ENCODE peak calls at places on chromosomes 16 and 17, in ten cellular contexts. Z is activated naive CD4-positive, alpha-beta T cell; B is COLO829; C is AG08395; U is activated T-helper 1 cell treated with anti-CD3 and anti-CD28 coated beads, Interleukin-2, amount 50 U/mL, for 16 hours; L is GM03348; P is NCI-H1436; E is stimulated activated naive B cell treated with anti-CD40 and anti-IgM and Interleukin-4, amounts not matched to agents 10 μg/mL and 1 μg/mL and 100 μg/mL, for 72 hours; A is astrocyte of the cerebellum; S is AG09319. V is an unnamed sample.

GRCh38 chr17:8383143-8383974 is at the start of gene RPL26:
- DNase-seq in Z (peak), B (peak), C (peak), U (peak), L (peak), P (peak), E (peak), A (peak), S (peak), V (peak)

GRCh38 chr16:19406891-19407491 is 10.7 kb upstream of the TMC5 start:
- DNase-seq in Z (no peak), B (no peak), C (no peak), U (no peak), L (no peak), P (no peak), E (no peak), A (no peak), S (no peak), V (no peak)

GRCh38 chr16:1909661-1910231 is 8.5 kb downstream of the HS3ST6 start:
- DNase-seq in Z (no peak), B (no peak), C (no peak), U (no peak), L (no peak), P (no peak), E (no peak), A (no peak), S (no peak), V (no peak)

GRCh38 chr16:11779074-11779473 is 18.0 kb downstream of the ZC3H7A start:
- DNase-seq in Z (no peak), B (no peak), C (no peak), U (no peak), L (no peak), P (no peak), E (no peak), A (no peak), S (no peak), V (no peak)

GRCh38 chr16:89344314-89344828 is 126.9 kb downstream of the ZNF778 start:
- DNase-seq in Z (no peak), B (no peak), C (no peak), U (no peak), L (peak), P (no peak), E (no peak), A (no peak), S (no peak), V (no peak)

GRCh38 chr17:61395983-61396585 is 3.6 kb upstream of the TBX2 start:
- DNase-seq in Z (no peak), B (no peak), C (no peak), U (no peak), L (no peak), P (no peak), E (no peak), A (no peak), S (no peak), V (no peak)

GRCh38 chr16:83692224-83692623 is 115.6 kb upstream of the HSBP1 start:
- DNase-seq in Z (no peak), B (no peak), C (no peak), U (no peak), L (peak), P (no peak), E (no peak), A (no peak), S (no peak), V (no peak)

GRCh38 chr17:79755591-79755990 is 22.4 kb upstream of the CBX2 start:
- DNase-seq in Z (no peak), B (no peak), C (no peak), U (no peak), L (no peak), P (no peak), E (no peak), A (no peak), S (no peak), V (no peak)

GRCh38 chr16:85202631-85203461 is 90.6 kb upstream of the CIBAR2 start:
- DNase-seq in Z (no peak), B (no peak), C (peak), U (no peak), L (peak), P (no peak), E (no peak), A (peak), S (peak), V (no peak)

GRCh38 chr17:49076575-49077384 is 55.8 kb upstream of the B4GALNT2 start:
- DNase-seq in Z (no peak), B (no peak), C (peak), U (no peak), L (peak), P (no peak), E (no peak), A (peak), S (peak), V (no peak)

GRCh38 chr17:57463103-57463885 is 207.0 kb downstream of the MSI2 start:
- DNase-seq in Z (no peak), B (peak), C (peak), U (no peak), L (peak), P (no peak), E (peak), A (no peak), S (no peak), V (no peak)

GRCh38 chr17:78176548-78177025 is 8.2 kb downstream of the SYNGR2 start:
- DNase-seq in Z (peak), B (peak), C (peak), U (peak), L (peak), P (peak), E (peak), A (no peak), S (no peak), V (no peak)

GRCh38 chr17:39756376-39757079 is 18.8 kb downstream of the GRB7 start:
- DNase-seq in Z (no peak), B (no peak), C (no peak), U (no peak), L (no peak), P (no peak), E (no peak), A (no peak), S (no peak), V (no peak)

V was measured in foreskin melanocyte.